ENCODE peak calls at places on chromosome 12, in five cellular contexts. One of them, this sample, is unnamed.

GRCh38 chr12:68420225-68421008 is 88.3 kb upstream of the MDM1 start:
- DNase-seq in K562: no peak
- DNase-seq in A549: no peak
- DNase-seq in GM12878: no peak
- DNase-seq in HepG2: no peak
- DNase-seq in this sample: no peak

GRCh38 chr12:76201316-76201715 is 116.8 kb upstream of the NAP1L1 start:
- DNase-seq in K562: no peak
- DNase-seq in A549: no peak
- DNase-seq in GM12878: no peak
- DNase-seq in HepG2: no peak
- DNase-seq in this sample: no peak

GRCh38 chr12:83016226-83016835 is 329.6 kb downstream of the TMTC2 start:
- DNase-seq in K562: peak; percentile 44
- DNase-seq in A549: peak; percentile 62
- DNase-seq in GM12878: no peak
- DNase-seq in HepG2: peak; percentile 5
- DNase-seq in this sample: no peak

GRCh38 chr12:26135010-26135420 is 10.2 kb upstream of the BHLHE41 start:
- DNase-seq in K562: no peak
- DNase-seq in A549: no peak
- DNase-seq in GM12878: no peak
- DNase-seq in HepG2: no peak
- DNase-seq in this sample: no peak

GRCh38 chr12:93002278-93003054 is 73.4 kb upstream of the EEA1 start:
- DNase-seq in K562: no peak
- DNase-seq in A549: no peak
- DNase-seq in GM12878: no peak
- DNase-seq in HepG2: no peak
- DNase-seq in this sample: no peak

GRCh38 chr12:130847097-130847496 is 8.0 kb upstream of the STX2 start:
- DNase-seq in K562: no peak
- DNase-seq in A549: no peak
- DNase-seq in GM12878: no peak
- DNase-seq in HepG2: no peak
- DNase-seq in this sample: no peak

GRCh38 chr12:40942326-40942725 is 245.8 kb upstream of the PDZRN4 start:
- DNase-seq in K562: no peak
- DNase-seq in A549: peak; percentile 9
- DNase-seq in GM12878: no peak
- DNase-seq in HepG2: no peak
- DNase-seq in this sample: no peak

GRCh38 chr12:104555650-104556049 is 98.9 kb downstream of the CHST11 start:
- DNase-seq in K562: no peak
- DNase-seq in A549: no peak
- DNase-seq in GM12878: no peak
- DNase-seq in HepG2: no peak
- DNase-seq in this sample: no peak

GRCh38 chr12:65603428-65604351 is 220.6 kb upstream of the HMGA2 start:
- DNase-seq in K562: peak; percentile 25
- DNase-seq in A549: peak; percentile 48
- DNase-seq in GM12878: no peak
- DNase-seq in HepG2: no peak
- DNase-seq in this sample: no peak

GRCh38 chr12:75814856-75815754 is 216.5 kb downstream of the PHLDA1 start:
- DNase-seq in K562: no peak
- DNase-seq in A549: peak; percentile 73
- DNase-seq in GM12878: no peak
- DNase-seq in HepG2: no peak
- DNase-seq in this sample: no peak

GRCh38 chr12:25585021-25585523 is 32.0 kb upstream of the LMNTD1 start:
- DNase-seq in K562: no peak
- DNase-seq in A549: no peak
- DNase-seq in GM12878: no peak
- DNase-seq in HepG2: no peak
- DNase-seq in this sample: no peak

GRCh38 chr12:106248177-106248848 is 493 bp upstream of the CKAP4 start:
- DNase-seq in K562: no peak
- DNase-seq in A549: peak; percentile 65
- DNase-seq in GM12878: no peak
- DNase-seq in HepG2: peak; percentile 19
- DNase-seq in this sample: peak; percentile 53

GRCh38 chr12:78038986-78039385 is 208.3 kb downstream of the NAV3 start:
- DNase-seq in K562: no peak
- DNase-seq in A549: no peak
- DNase-seq in GM12878: no peak
- DNase-seq in HepG2: no peak
- DNase-seq in this sample: no peak
- TF ChIP-seq ESRRA in K562: no peak
- TF ChIP-seq ESRRA in A549: no peak
- TF ChIP-seq ESRRA in GM12878: no peak
- TF ChIP-seq ESRRA in HepG2: no peak
- TF ChIP-seq ESRRA in this sample: no peak

GRCh38 chr12:70739741-70740140 is 102.5 kb upstream of the PTPRB start:
- DNase-seq in K562: no peak
- DNase-seq in A549: no peak
- DNase-seq in GM12878: no peak
- DNase-seq in HepG2: no peak
- DNase-seq in this sample: no peak

GRCh38 chr12:70744133-70744532 is 106.9 kb upstream of the PTPRB start:
- DNase-seq in K562: no peak
- DNase-seq in A549: no peak
- DNase-seq in GM12878: no peak
- DNase-seq in HepG2: no peak
- DNase-seq in this sample: no peak

GRCh38 chr12:70736775-70737174 is 99.5 kb upstream of the PTPRB start:
- DNase-seq in K562: no peak
- DNase-seq in A549: no peak
- DNase-seq in GM12878: no peak
- DNase-seq in HepG2: no peak
- DNase-seq in this sample: no peak

GRCh38 chr12:70745066-70745465 is 107.8 kb upstream of the PTPRB start:
- DNase-seq in K562: no peak
- DNase-seq in A549: no peak
- DNase-seq in GM12878: no peak
- DNase-seq in HepG2: no peak
- DNase-seq in this sample: no peak

GRCh38 chr12:70741266-70741665 is 104.0 kb upstream of the PTPRB start:
- DNase-seq in K562: no peak
- DNase-seq in A549: no peak
- DNase-seq in GM12878: no peak
- DNase-seq in HepG2: no peak
- DNase-seq in this sample: no peak
- TF ChIP-seq ESRRA in K562: no peak
- TF ChIP-seq ESRRA in A549: no peak
- TF ChIP-seq ESRRA in GM12878: no peak
- TF ChIP-seq ESRRA in HepG2: no peak
- TF ChIP-seq ESRRA in this sample: no peak

DNA sequence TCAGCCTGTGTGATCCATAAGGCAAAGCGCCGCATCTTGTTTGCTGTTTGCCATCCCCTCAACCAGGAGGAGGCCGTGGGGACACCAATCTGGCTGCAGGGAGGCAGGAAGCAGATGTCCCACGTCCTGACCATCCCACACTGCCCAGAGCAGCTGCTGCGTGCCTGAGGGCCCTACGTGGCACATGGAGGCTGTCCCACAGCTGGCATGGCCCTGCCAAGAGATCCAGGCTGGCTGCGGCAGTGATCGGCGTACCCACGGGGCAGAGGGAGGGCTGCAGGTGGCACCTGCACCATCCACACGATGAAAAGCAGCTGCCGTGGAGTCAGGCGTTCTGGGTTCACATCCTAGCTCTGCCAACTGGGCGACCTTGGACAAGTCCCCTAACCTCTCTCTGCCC is 42.0 kb downstream of the NCOR2 start:
- DNase-seq in K562: no peak
- DNase-seq in A549: no peak
- DNase-seq in GM12878: no peak
- DNase-seq in HepG2: no peak
- DNase-seq in this sample: no peak
- TF ChIP-seq ESRRA in K562: no peak
- TF ChIP-seq ESRRA in A549: no peak
- TF ChIP-seq ESRRA in GM12878: no peak
- TF ChIP-seq ESRRA in HepG2: no peak
- TF ChIP-seq ESRRA in this sample: no peak

DNA sequence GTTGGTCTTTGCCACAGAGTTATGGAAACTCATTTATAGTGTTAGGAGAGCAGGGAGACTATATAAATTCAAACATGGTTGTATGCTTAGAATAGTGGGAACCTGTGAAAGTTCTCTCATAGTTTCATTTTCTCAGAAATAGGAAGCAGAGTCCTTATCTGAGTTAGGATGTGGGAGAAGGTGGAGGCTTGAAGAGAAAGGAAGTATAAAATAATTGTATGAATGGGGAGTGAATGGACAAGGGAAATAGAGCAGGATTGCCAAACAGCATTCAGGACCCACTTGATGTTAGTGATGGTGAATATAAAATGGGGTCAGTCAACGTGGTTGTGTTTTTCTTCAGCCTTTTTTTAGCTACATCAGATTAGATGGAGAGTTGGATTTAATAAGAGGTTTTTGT is 34.0 kb upstream of the TPH2 start:
- DNase-seq in K562: no peak
- DNase-seq in A549: no peak
- DNase-seq in GM12878: no peak
- DNase-seq in HepG2: no peak
- DNase-seq in this sample: no peak
- TF ChIP-seq ESRRA in K562: no peak
- TF ChIP-seq ESRRA in A549: no peak
- TF ChIP-seq ESRRA in GM12878: no peak
- TF ChIP-seq ESRRA in HepG2: no peak
- TF ChIP-seq ESRRA in this sample: no peak

GRCh38 chr12:47214001-47214619 is 134.4 kb upstream of the AMIGO2 start:
- DNase-seq in K562: no peak
- DNase-seq in A549: no peak
- DNase-seq in GM12878: no peak
- DNase-seq in HepG2: no peak
- DNase-seq in this sample: no peak

GRCh38 chr12:47214771-47215170 is 135.0 kb upstream of the AMIGO2 start:
- DNase-seq in K562: no peak
- DNase-seq in A549: no peak
- DNase-seq in GM12878: no peak
- DNase-seq in HepG2: no peak
- DNase-seq in this sample: no peak

GRCh38 chr12:47218191-47218654 is 138.5 kb upstream of the AMIGO2 start:
- DNase-seq in K562: no peak
- DNase-seq in A549: no peak
- DNase-seq in GM12878: no peak
- DNase-seq in HepG2: no peak
- DNase-seq in this sample: no peak

GRCh38 chr12:47219243-47219642 is 139.5 kb upstream of the AMIGO2 start:
- DNase-seq in K562: no peak
- DNase-seq in A549: peak; percentile 91
- DNase-seq in GM12878: no peak
- DNase-seq in HepG2: no peak
- DNase-seq in this sample: no peak

GRCh38 chr12:47216150-47216677 is 136.5 kb upstream of the AMIGO2 start:
- DNase-seq in K562: no peak
- DNase-seq in A549: no peak
- DNase-seq in GM12878: peak; percentile 74
- DNase-seq in HepG2: no peak
- DNase-seq in this sample: no peak
- TF ChIP-seq ESRRA in K562: no peak
- TF ChIP-seq ESRRA in A549: no peak
- TF ChIP-seq ESRRA in GM12878: no peak
- TF ChIP-seq ESRRA in HepG2: no peak
- TF ChIP-seq ESRRA in this sample: no peak

DNA sequence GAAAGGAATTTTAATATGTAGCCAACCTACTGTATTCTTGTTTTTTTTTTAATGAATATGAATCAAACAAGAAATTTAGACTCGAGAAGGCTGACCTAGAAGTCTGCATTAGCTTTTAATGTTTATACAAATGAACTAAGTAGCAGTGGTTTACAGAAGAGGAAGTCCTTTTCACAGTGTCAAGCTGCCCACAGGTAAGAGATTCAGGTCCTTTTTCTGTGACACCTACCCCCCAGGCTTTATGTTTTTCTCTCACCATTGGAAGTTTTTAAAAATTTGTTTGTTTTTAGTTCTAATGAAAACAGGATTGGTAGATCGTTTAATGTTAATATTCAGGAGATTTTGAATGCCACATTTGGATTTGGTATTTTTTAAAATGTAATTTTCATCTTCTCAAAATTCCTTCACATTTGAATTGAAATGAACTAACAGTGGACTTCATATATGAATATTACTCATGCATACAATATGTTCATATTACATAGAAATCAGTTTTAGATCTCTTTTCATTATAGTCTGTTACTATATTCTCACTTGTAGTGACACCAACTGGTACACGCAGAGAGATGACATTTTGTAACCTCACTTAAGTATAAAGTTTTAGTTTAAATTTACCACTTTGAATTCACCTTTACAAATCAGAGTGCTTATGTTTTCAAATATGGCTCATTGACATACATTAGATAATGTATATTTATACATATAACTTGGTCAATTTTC is 29.7 kb downstream of the ATF7IP start:
- DNase-seq in K562: no peak
- DNase-seq in A549: no peak
- DNase-seq in GM12878: no peak
- DNase-seq in HepG2: no peak
- DNase-seq in this sample: no peak
- TF ChIP-seq ESRRA in K562: no peak
- TF ChIP-seq ESRRA in A549: no peak
- TF ChIP-seq ESRRA in GM12878: no peak
- TF ChIP-seq ESRRA in HepG2: no peak
- TF ChIP-seq ESRRA in this sample: no peak

GRCh38 chr12:27550653-27550975 is 26.6 kb downstream of the PPFIBP1 start:
- DNase-seq in K562: no peak
- DNase-seq in A549: no peak
- DNase-seq in GM12878: no peak
- DNase-seq in HepG2: no peak
- DNase-seq in this sample: no peak

GRCh38 chr12:27551172-27551840 is 27.3 kb downstream of the PPFIBP1 start:
- DNase-seq in K562: no peak
- DNase-seq in A549: no peak
- DNase-seq in GM12878: no peak
- DNase-seq in HepG2: no peak
- DNase-seq in this sample: no peak

GRCh38 chr12:27549231-27549800 is 25.3 kb downstream of the PPFIBP1 start:
- DNase-seq in K562: no peak
- DNase-seq in A549: peak; percentile 82
- DNase-seq in GM12878: no peak
- DNase-seq in HepG2: peak; percentile 52
- DNase-seq in this sample: no peak

GRCh38 chr12:27548301-27549199 is 24.5 kb downstream of the PPFIBP1 start:
- DNase-seq in K562: no peak
- DNase-seq in A549: no peak
- DNase-seq in GM12878: no peak
- DNase-seq in HepG2: peak; percentile 28
- DNase-seq in this sample: no peak

GRCh38 chr12:27549801-27550652 is 26.0 kb downstream of the PPFIBP1 start:
- DNase-seq in K562: peak; percentile 59
- DNase-seq in A549: peak; percentile 95
- DNase-seq in GM12878: no peak
- DNase-seq in HepG2: peak; percentile 99
- DNase-seq in this sample: peak; percentile 23
- TF ChIP-seq ESRRA in K562: peak; percentile 24
- TF ChIP-seq ESRRA in A549: no peak
- TF ChIP-seq ESRRA in GM12878: no peak
- TF ChIP-seq ESRRA in HepG2: peak; percentile 88
- TF ChIP-seq ESRRA in this sample: no peak

This sample was measured in WTC11.